ENCODE peak calls at places on chromosomes 3 and 15, in six cellular contexts. Q, J, B, M, K and V are unnamed samples.

GRCh38 chr15:90680371-90680935 is 36.7 kb upstream of the BLM start:
- DNase-seq in B (no peak), Q (no peak), J (no peak), K (no peak), M (no peak), V (peak; percentile 92)

GRCh38 chr3:51798561-51798960 is 19.5 kb upstream of the IQCF6 start:
- DNase-seq in M (no peak), K (no peak), Q (no peak), B (no peak), J (no peak), V (no peak)

GRCh38 chr3:112038863-112039262 is 4.3 kb downstream of the TMPRSS7 start:
- DNase-seq in B (no peak), M (no peak), J (no peak), K (no peak), Q (no peak), V (no peak)

GRCh38 chr3:129524081-129524480 is 4.4 kb upstream of the RHO start:
- DNase-seq in K (no peak), B (peak; percentile 6), M (no peak), Q (no peak), J (no peak), V (no peak)

GRCh38 chr3:36843065-36844051 is 79.0 kb upstream of the DCLK3 start:
- DNase-seq in B (no peak), Q (no peak), K (peak; percentile 43), J (no peak), M (peak; percentile 19), V (no peak)

GRCh38 chr3:4426261-4426781 is 40.7 kb downstream of the SUMF1 start:
- DNase-seq in B (no peak), M (no peak), J (no peak), K (no peak), Q (no peak), V (no peak)

GRCh38 chr3:50372349-50372748 is 13.0 kb upstream of the TMEM115 start:
- DNase-seq in K (peak; percentile 72), B (peak; percentile 71), J (no peak), M (no peak), Q (no peak), V (no peak)

GRCh38 chr15:31265871-31266711 is 60.5 kb upstream of the KLF13 start:
- DNase-seq in J (peak; percentile 42), B (no peak), Q (no peak), K (peak; percentile 52), M (no peak), V (no peak)

GRCh38 chr3:106302451-106303221 is 433.8 kb upstream of the CBLB start:
- DNase-seq in M (no peak), K (no peak), B (no peak), Q (no peak), J (no peak), V (no peak)

GRCh38 chr3:141373768-141374526 is 5.6 kb downstream of the ZBTB38 start:
- DNase-seq in B (no peak), Q (no peak), J (no peak), M (no peak), K (no peak), V (no peak)

GRCh38 chr15:35394416-35394815 is 151.5 kb downstream of the DPH6 start:
- DNase-seq in M (no peak), Q (no peak), J (no peak), K (no peak), B (no peak), V (no peak)

GRCh38 chr3:129927072-129927471 is 33.6 kb upstream of the TMCC1 start:
- DNase-seq in J (no peak), K (no peak), B (no peak), M (no peak), Q (no peak), V (no peak)

GRCh38 chr3:88235102-88235501 is 85.3 kb downstream of the C3orf38 start:
- DNase-seq in Q (no peak), M (no peak), K (no peak), B (no peak), J (no peak), V (no peak)

GRCh38 chr3:197736010-197736490 is 654 bp downstream of the RUBCN start:
- DNase-seq in J (no peak), K (peak; percentile 77), M (no peak), Q (no peak), B (no peak), V (no peak)

GRCh38 chr15:90351479-90352108 is 490 bp upstream of the ZNF774 start:
- DNase-seq in M (peak; percentile 12), K (no peak), Q (no peak), B (peak; percentile 82), J (no peak), V (no peak)

GRCh38 chr15:87032291-87032690 is 952.6 kb downstream of the AGBL1 start:
- DNase-seq in K (no peak), B (no peak), J (no peak), M (no peak), Q (no peak), V (no peak)

GRCh38 chr3:133691410-133692107 is 29.8 kb upstream of the TOPBP1 start:
- DNase-seq in K (no peak), Q (no peak), B (no peak), M (no peak), J (no peak), V (no peak)

DNA sequence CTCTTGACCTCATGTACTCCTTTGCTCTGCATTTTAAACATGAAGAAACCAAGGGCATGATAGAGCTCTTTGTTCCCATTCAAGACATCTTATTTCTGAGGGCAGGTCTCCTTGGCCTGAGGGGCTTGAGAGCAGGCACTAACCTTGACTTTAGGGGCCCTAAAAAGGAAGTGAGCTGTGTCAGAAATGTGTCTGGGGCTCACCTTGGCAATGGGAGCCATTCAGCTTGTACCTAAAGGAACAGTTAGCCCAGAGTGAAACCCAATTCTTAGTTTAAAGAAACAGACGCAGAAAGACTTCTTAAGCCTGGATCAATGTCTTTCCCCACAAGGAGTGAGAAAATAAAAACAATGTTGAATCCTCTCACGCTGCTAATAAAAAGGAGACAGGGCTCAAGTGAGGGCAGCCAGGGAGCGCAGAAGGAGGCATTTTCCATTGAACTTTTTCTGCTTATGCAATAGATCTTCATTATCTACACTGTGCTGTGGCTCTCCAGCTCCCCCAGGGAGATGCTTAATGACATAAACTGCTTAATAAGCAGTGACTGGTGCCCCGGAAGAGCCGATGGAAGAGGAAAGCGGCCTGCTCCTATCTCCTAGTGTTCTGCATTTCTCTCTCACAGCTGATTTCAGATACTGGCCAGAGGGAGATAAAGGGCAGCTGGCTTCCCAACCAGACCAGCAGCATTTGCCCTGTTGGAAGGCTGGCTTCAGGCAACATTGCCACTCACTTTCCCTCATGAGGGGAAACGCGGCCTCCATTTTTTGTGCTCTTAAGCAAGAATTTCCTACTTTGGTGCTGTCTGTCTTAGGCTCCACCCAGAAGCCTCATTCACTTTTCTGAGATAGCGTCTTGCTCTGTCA is 152.0 kb downstream of the OPA1 start:
- DNase-seq in M (no peak), J (no peak), K (peak; percentile 76), Q (no peak), B (no peak), V (no peak)
- H3K4me3 ChIP-seq in M (no peak overlapping the region), J (no peak overlapping the region), K (no peak overlapping the region), Q (no peak overlapping the region), B (no peak overlapping the region), V (no peak overlapping the region)

DNA sequence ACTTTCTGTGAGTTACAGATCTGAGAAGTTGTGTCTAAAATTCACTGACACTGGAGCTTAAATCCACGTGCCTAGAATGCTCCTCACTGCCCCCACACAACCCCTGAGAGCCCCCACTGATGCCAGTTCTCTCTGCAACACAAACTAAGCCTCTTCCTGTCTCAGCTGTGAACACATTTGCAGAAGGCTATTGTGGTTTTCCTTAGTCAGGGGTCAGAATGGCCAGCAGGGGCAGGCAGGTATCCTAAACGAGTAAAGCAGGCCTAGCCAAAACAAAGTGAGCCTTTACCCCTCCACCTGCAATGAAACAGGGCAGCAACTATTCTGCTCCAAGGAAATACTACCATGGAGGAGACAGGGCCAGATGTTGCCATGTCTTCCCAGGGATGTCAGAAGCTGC is 78.6 kb downstream of the FHIT start:
- DNase-seq in Q (no peak), B (no peak), M (no peak), K (no peak), J (no peak), V (no peak)
- TF ChIP-seq CTCF in Q (no peak), B (no peak), M (no peak), K (no peak), J (peak; percentile 6), V (no peak)

DNA sequence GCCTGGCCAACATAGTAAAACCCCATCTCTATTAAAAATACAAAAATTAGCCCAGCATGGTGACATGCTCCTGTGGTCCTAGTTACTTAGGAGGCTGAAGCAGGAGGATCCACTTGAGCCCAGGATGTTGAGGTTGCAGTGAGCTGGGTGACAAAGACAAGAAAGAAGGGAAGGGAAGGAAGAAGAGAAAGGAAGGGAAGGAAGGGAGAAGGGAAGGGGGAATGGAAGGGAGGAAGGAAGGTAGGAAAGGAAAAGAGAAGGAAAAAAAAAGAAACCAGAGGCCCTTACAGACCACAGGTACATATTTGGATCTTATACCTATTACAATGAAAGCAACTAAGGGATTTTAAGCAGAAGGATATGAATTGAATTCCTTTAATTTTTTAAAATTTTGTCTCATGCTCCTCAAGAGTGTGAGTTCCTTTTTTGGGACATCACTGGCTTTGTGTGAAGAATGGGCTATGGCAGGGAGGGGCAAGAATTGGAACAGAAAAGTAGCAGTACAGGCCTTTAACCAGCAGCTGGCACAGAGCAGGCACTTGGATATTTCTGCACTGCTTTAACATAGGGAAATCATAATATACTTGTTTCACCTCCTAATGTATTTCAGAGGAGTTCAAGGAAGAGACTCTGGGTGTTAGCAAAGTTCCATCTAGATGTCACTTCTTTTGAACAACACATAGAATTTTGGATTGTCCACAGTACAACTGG is 7.9 kb downstream of the RAB27A start:
- DNase-seq in J (no peak), B (no peak), Q (no peak), K (no peak), M (no peak), V (no peak)
- H3K4me3 ChIP-seq in J (no peak overlapping the region), B (no peak overlapping the region), Q (no peak overlapping the region), K (no peak overlapping the region), M (no peak overlapping the region), V (no peak overlapping the region)

GRCh38 chr15:65411470-65412071 is 11.2 kb downstream of the IGDCC4 start:
- DNase-seq in B (no peak), M (no peak), K (no peak), Q (no peak), J (no peak), V (no peak)

GRCh38 chr15:65410972-65411371 is 11.8 kb downstream of the IGDCC4 start:
- DNase-seq in J (no peak), K (no peak), B (no peak), Q (no peak), M (no peak), V (no peak)

GRCh38 chr15:65408370-65409283 is 14.1 kb downstream of the IGDCC4 start:
- DNase-seq in B (no peak), Q (no peak), M (peak; percentile 26), K (no peak), J (no peak), V (no peak)

GRCh38 chr15:65410036-65410435 is 12.7 kb downstream of the IGDCC4 start:
- DNase-seq in B (no peak), M (no peak), J (no peak), K (no peak), Q (no peak), V (no peak)

DNA sequence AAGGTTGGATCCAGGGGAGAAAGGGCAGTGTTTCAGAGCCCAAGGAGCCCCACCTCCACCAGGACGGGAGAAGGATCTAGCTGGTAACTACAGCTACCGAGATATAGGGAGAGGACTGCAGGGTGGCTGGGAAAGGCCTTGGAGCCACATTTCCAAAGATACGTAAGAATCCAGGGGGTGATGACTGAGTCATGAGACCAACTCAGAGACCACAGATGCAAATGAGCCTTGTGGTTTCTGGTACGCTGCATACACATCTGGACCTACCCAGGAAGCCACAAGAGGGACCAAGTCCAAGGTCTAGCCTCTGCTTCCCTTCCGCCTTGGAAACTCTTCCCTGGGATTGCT is 13.5 kb downstream of the IGDCC4 start:
- DNase-seq in M (no peak), J (no peak), B (no peak), Q (no peak), K (no peak), V (peak; percentile 98)
- TF ChIP-seq CTCF in M (no peak), J (no peak), B (no peak), Q (no peak), K (no peak), V (no peak)

GRCh38 chr3:142958707-142959106 is 4.8 kb downstream of the PAQR9 start:
- DNase-seq in B (no peak), Q (no peak), K (no peak), J (no peak), M (no peak), V (no peak)
- H3K4me3 ChIP-seq in B (no peak overlapping the region), Q (no peak overlapping the region), K (no peak overlapping the region), J (no peak overlapping the region), M (no peak overlapping the region), V (no peak overlapping the region)